ENCODE peak calls at places on chromosomes 6 and 20, in nine cellular contexts. R is right lobe of liver; K is GM18507; X is stimulated activated CD8-positive, alpha-beta memory T cell treated with anti-CD3 and anti-CD28 coated beads, Interleukin-4, amount 100 ng/mL, for 24 hours; S is lung; N is smooth muscle cell of the brain vasculature; U is MCF 10A; Z is Kasumi-1; O is NCI-H446 treated with DMSO at 0.1 percent for 48 hours. P is an unnamed sample.

GRCh38 chr6:139872635-139873034 is 498.2 kb upstream of the CITED2 start:
- DNase-seq in U (no peak), O (peak), N (no peak), Z (peak), R (no peak), X (no peak), S (no peak), K (no peak), P (no peak)

GRCh38 chr20:40481743-40482458 is 207.1 kb downstream of the MAFB start:
- DNase-seq in N (no peak), Z (no peak), U (no peak), O (no peak), X (no peak), R (no peak), K (no peak), S (no peak), P (no peak)

GRCh38 chr20:17641993-17642392 is 40.0 kb downstream of the RRBP1 start:
- DNase-seq in X (no peak), U (no peak), N (no peak), K (no peak), Z (no peak), O (no peak), S (no peak), R (peak), P (no peak)

GRCh38 chr20:58327211-58327610 is 17.7 kb downstream of the RAB22A start:
- DNase-seq in K (no peak), U (no peak), X (no peak), Z (no peak), R (peak), O (no peak), N (no peak), S (peak), P (no peak)

GRCh38 chr6:111711476-111711875 is 105.8 kb upstream of the TRAF3IP2 start:
- DNase-seq in S (no peak), Z (no peak), O (peak), N (no peak), K (no peak), R (no peak), X (no peak), U (no peak), P (no peak)

GRCh38 chr6:4957521-4958231 is 46.2 kb downstream of the RPP40 start:
- DNase-seq in N (no peak), S (no peak), X (no peak), U (peak), R (no peak), O (no peak), K (no peak), Z (no peak), P (no peak)

GRCh38 chr6:20415304-20416062 is 13.8 kb downstream of the E2F3 start:
- DNase-seq in Z (no peak), R (no peak), X (no peak), S (no peak), U (no peak), O (no peak), K (no peak), N (no peak), P (no peak)

GRCh38 chr20:53981752-53982437 is 88.5 kb downstream of the BCAS1 start:
- DNase-seq in O (no peak), U (no peak), Z (no peak), K (no peak), S (no peak), X (no peak), N (no peak), R (no peak), P (no peak)

GRCh38 chr20:53291548-53291947 is 302.1 kb downstream of the ZNF217 start:
- DNase-seq in Z (no peak), K (no peak), S (no peak), N (no peak), O (no peak), X (no peak), U (peak), R (no peak), P (no peak)

GRCh38 chr6:68990313-68990712 is 355.2 kb downstream of the ADGRB3 start:
- DNase-seq in X (no peak), O (peak), S (no peak), Z (no peak), N (no peak), U (no peak), K (no peak), R (no peak), P (no peak)

GRCh38 chr20:44203161-44203560 is 7.4 kb downstream of the OSER1 start:
- DNase-seq in U (no peak), N (no peak), R (no peak), X (no peak), Z (no peak), S (no peak), K (no peak), O (no peak), P (no peak)

GRCh38 chr20:38060536-38060935 is 27.0 kb downstream of the RPRD1B start:
- DNase-seq in K (no peak), X (no peak), R (no peak), Z (no peak), U (no peak), N (no peak), S (no peak), O (no peak), P (no peak)

GRCh38 chr6:170279977-170280688 is 10.7 kb downstream of the DLL1 start:
- DNase-seq in K (no peak), O (no peak), Z (no peak), R (no peak), U (peak), S (peak), N (no peak), X (no peak), P (no peak)

GRCh38 chr20:62602550-62602949 is 39.8 kb upstream of the SLCO4A1 start:
- DNase-seq in R (no peak), U (peak), Z (peak), N (no peak), X (no peak), O (no peak), K (no peak), S (peak), P (no peak)

GRCh38 chr6:90895299-90896164 is 308.7 kb upstream of the MAP3K7 start:
- DNase-seq in U (no peak), K (no peak), Z (peak), X (no peak), O (no peak), R (no peak), S (no peak), N (no peak), P (no peak)

GRCh38 chr6:16752206-16752867 is 8.9 kb downstream of the ATXN1 start:
- DNase-seq in O (no peak), S (no peak), U (peak), N (no peak), K (no peak), Z (peak), X (no peak), R (no peak), P (peak)

GRCh38 chr6:111087106-111087835 is at the start of gene SLC16A10:
- DNase-seq in X (peak), U (no peak), S (peak), N (no peak), O (peak), R (peak), Z (peak), K (peak), P (no peak)

GRCh38 chr20:19071442-19071717 is 141.1 kb upstream of the SLC24A3 start:
- DNase-seq in Z (no peak), K (no peak), O (no peak), N (no peak), X (no peak), U (no peak), S (no peak), R (no peak), P (no peak)

GRCh38 chr20:25499855-25500434 is 85.4 kb downstream of the NINL start:
- DNase-seq in K (no peak), R (no peak), N (no peak), Z (no peak), O (no peak), X (no peak), U (no peak), S (no peak), P (no peak)

GRCh38 chr20:59678286-59678685 is 73.9 kb downstream of the PHACTR3 start:
- DNase-seq in X (no peak), U (no peak), K (no peak), O (peak), Z (no peak), R (no peak), N (no peak), S (no peak), P (no peak)

GRCh38 chr6:134882426-134883038 is 67.4 kb downstream of the ALDH8A1 start:
- DNase-seq in O (peak), X (peak), N (peak), Z (peak), U (peak), K (peak), R (peak), S (peak), P (peak)

GRCh38 chr6:39281312-39281980 is 32.8 kb downstream of the KCNK17 start:
- DNase-seq in X (no peak), R (peak), O (no peak), S (no peak), Z (no peak), K (no peak), N (no peak), U (no peak), P (no peak)

GRCh38 chr20:6641012-6641411 is 126.5 kb upstream of the BMP2 start:
- DNase-seq in S (no peak), X (no peak), N (no peak), K (no peak), R (no peak), Z (no peak), U (no peak), O (no peak), P (no peak)

GRCh38 chr20:32385541-32385940 is 27.4 kb downstream of the ASXL1 start:
- DNase-seq in R (no peak), U (no peak), N (no peak), X (no peak), S (no peak), K (no peak), O (no peak), Z (no peak), P (no peak)

GRCh38 chr6:43838276-43839036 is 68.4 kb downstream of the VEGFA start:
- DNase-seq in R (peak), U (peak), Z (peak), S (peak), K (no peak), N (no peak), X (no peak), O (no peak), P (no peak)

GRCh38 chr20:32473231-32474008 is 111.7 kb downstream of the NOL4L start:
- DNase-seq in K (no peak), S (no peak), Z (no peak), R (peak), X (no peak), O (no peak), U (no peak), N (no peak), P (no peak)

GRCh38 chr20:46438156-46438750 is 31.8 kb upstream of the ELMO2 start:
- DNase-seq in K (no peak), Z (peak), S (no peak), R (no peak), U (peak), N (no peak), O (peak), X (no peak), P (no peak)

GRCh38 chr6:3286641-3287171 is 28.0 kb downstream of the PSMG4 start:
- DNase-seq in R (peak), N (no peak), X (no peak), O (no peak), U (no peak), Z (no peak), S (no peak), K (no peak), P (no peak)

GRCh38 chr20:60283281-60283680 is 325.1 kb downstream of the CDH26 start:
- DNase-seq in R (no peak), S (no peak), X (no peak), U (peak), K (no peak), N (no peak), O (no peak), Z (no peak), P (no peak)

GRCh38 chr6:26388441-26388840 is 5.5 kb downstream of the BTN2A2 start:
- DNase-seq in Z (no peak), R (no peak), X (no peak), U (no peak), N (no peak), K (no peak), O (no peak), S (no peak), P (no peak)

GRCh38 chr20:49519212-49519712 is 36.8 kb upstream of the KCNB1 start:
- DNase-seq in U (no peak), K (no peak), S (no peak), R (no peak), N (no peak), O (no peak), Z (no peak), X (no peak), P (no peak)